ENCODE peak calls at places on chromosomes 13 and 19, in eight cellular contexts. X is DND-41; P is CD8-positive, alpha-beta T cell; C is left ventricle myocardium inferior; H is fibroblast of the aortic adventitia; O is right cardiac atrium; D is K562; V is A549. K is an unnamed sample.

GRCh38 chr19:35213678-35214632 is 14.6 kb downstream of the FAM187B start:
- DNase-seq in H (peak), V (peak), D (no peak), O (peak), C (peak), X (peak), P (peak), K (peak)

GRCh38 chr19:14003279-14004051 is 2.7 kb downstream of the RFX1 start:
- DNase-seq in D (no peak), O (no peak), H (peak), X (no peak), P (no peak), C (peak), V (no peak), K (no peak)

GRCh38 chr13:63448654-63449053 is 2033.0 kb upstream of the PCDH20 start:
- DNase-seq in P (no peak), C (no peak), V (no peak), X (no peak), D (no peak), O (no peak), H (no peak), K (no peak)

GRCh38 chr13:50543767-50544166 is 299.7 kb downstream of the DLEU7 start:
- DNase-seq in V (no peak), H (peak), D (no peak), X (no peak), C (no peak), P (no peak), O (peak), K (peak)

GRCh38 chr13:45180303-45180702 is 20.5 kb downstream of the KCTD4 start:
- DNase-seq in V (no peak), H (no peak), O (no peak), P (no peak), X (no peak), D (no peak), C (no peak), K (no peak)

GRCh38 chr19:5436948-5437306 is 18.3 kb upstream of the ZNRF4 start:
- DNase-seq in C (no peak), D (no peak), P (no peak), O (no peak), X (no peak), V (no peak), H (no peak), K (no peak)

GRCh38 chr13:108200781-108201398 is 14.4 kb downstream of the LIG4 start:
- DNase-seq in H (no peak), D (no peak), V (no peak), C (no peak), P (no peak), O (no peak), X (no peak), K (no peak)

GRCh38 chr19:52735734-52736133 is 890 bp upstream of the ZNF611 start:
- DNase-seq in P (no peak), C (peak), D (no peak), H (peak), V (no peak), O (peak), X (peak), K (no peak)

GRCh38 chr13:100872761-100873160 is 198.2 kb upstream of the TMTC4 start:
- DNase-seq in V (no peak), C (no peak), X (no peak), H (no peak), O (no peak), P (no peak), D (no peak), K (peak)

GRCh38 chr19:48964205-48965032 is 690 bp upstream of the FTL start:
- DNase-seq in O (no peak), X (no peak), P (no peak), D (no peak), V (peak), H (peak), C (peak), K (no peak)

GRCh38 chr19:54533476-54533875 is 30.8 kb downstream of the LAIR2 start:
- DNase-seq in V (no peak), O (no peak), D (no peak), H (no peak), X (no peak), C (no peak), P (no peak), K (no peak)

GRCh38 chr19:32258167-32258566 is 87.2 kb upstream of the ZNF507 start:
- DNase-seq in D (no peak), H (no peak), P (no peak), V (no peak), O (no peak), X (no peak), C (no peak), K (no peak)

GRCh38 chr13:29704648-29705047 is 109.2 kb upstream of the SLC7A1 start:
- DNase-seq in P (no peak), X (no peak), D (no peak), C (peak), H (no peak), V (no peak), O (no peak), K (peak)

GRCh38 chr19:3538965-3539742 is at the start of gene TEKTIP1:
- DNase-seq in D (peak), P (no peak), H (no peak), X (no peak), V (peak), O (no peak), C (no peak), K (no peak)

GRCh38 chr19:28883241-28883693 is 329.7 kb downstream of the UQCRFS1 start:
- DNase-seq in V (no peak), O (no peak), H (peak), P (no peak), D (no peak), X (no peak), C (peak), K (peak)

GRCh38 chr13:113535381-113535781 is 44.9 kb upstream of the DCUN1D2 start:
- DNase-seq in D (no peak), H (no peak), C (no peak), O (no peak), P (no peak), X (no peak), V (no peak), K (no peak)

GRCh38 chr13:38777347-38778107 is 90.7 kb downstream of the FREM2 start:
- DNase-seq in O (no peak), H (no peak), V (no peak), D (no peak), C (no peak), P (no peak), X (no peak), K (no peak)

GRCh38 chr13:66803013-66803739 is 427.0 kb downstream of the PCDH9 start:
- DNase-seq in C (no peak), V (no peak), P (no peak), O (no peak), D (no peak), X (no peak), H (no peak), K (no peak)

GRCh38 chr19:4867534-4868285 is at the start of gene PLIN3:
- DNase-seq in V (peak), X (peak), D (peak), C (peak), H (peak), P (peak), O (peak), K (peak)

GRCh38 chr19:939439-939838 is 13.6 kb downstream of the ARID3A start:
- DNase-seq in V (no peak), H (no peak), C (no peak), P (no peak), X (no peak), O (no peak), D (no peak), K (no peak)

GRCh38 chr19:939922-940321 is 14.1 kb downstream of the ARID3A start:
- DNase-seq in O (no peak), P (no peak), X (no peak), C (no peak), D (no peak), H (no peak), V (no peak), K (no peak)

GRCh38 chr19:940591-941291 is 14.9 kb downstream of the ARID3A start:
- DNase-seq in V (peak), O (peak), C (peak), X (no peak), H (peak), D (no peak), P (peak), K (peak)

GRCh38 chr19:942133-942645 is 16.4 kb downstream of the ARID3A start:
- DNase-seq in V (no peak), C (no peak), P (no peak), H (no peak), D (no peak), O (no peak), X (no peak), K (no peak)

GRCh38 chr19:941292-942132 is 15.7 kb downstream of the ARID3A start:
- DNase-seq in C (no peak), V (no peak), X (no peak), P (no peak), H (no peak), D (no peak), O (no peak), K (no peak)
- H3K4me3 ChIP-seq in C (peak), V (peak), X (no peak), P (peak), H (peak), D (no peak), O (no peak), K (peak)

GRCh38 chr19:24078688-24079087 is 8.3 kb upstream of the ZNF254 start:
- DNase-seq in D (no peak), O (no peak), V (no peak), C (no peak), X (no peak), P (no peak), H (no peak), K (no peak)
- H3K4me3 ChIP-seq in D (no peak), O (no peak), V (no peak), C (no peak), X (no peak), P (no peak), H (no peak), K (no peak)

DNA sequence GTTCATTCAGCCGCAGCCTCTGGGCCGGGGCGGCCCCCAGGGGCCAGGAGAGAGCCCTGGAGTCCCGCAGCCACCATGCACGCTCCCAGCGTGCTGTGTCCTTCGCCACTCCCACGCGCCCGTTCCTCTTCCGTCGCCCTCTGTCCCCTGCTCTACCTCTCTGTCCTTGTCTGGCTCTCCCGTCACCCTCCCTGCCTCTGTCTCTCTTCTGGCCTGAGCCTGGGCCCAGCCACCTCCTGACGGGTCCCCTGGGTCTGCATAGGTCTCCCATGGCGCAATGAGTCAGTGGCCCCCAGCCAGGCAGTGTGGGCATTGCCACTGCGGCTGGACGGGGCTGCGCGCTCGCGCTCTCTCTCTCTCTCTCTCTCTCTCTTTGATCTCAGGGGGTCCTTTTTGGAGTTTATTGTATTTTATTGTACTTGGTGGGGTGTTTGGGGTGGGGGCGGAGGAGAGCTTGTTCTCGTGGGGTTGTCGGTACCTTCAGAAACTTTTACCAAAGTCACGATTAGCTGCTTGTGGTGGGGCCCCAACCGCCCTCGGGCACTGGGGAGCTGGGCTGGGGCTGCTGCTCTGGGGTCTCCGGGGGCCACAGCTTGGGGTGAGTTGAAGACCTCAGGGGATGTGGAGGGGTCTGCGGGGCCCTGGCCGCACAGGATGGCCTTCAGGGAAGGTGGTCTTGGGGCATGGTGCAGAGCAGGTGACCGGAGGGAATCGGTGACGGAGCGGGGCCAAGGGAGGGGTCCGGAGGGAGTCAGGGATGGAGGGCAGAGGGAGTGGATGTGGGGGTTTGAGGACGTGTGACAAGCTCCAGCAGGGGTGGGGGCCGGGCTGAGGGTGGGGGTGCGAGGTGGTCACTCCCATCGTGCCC is 1.7 kb upstream of the TGFBR3L start:
- DNase-seq in D (no peak), H (no peak), X (no peak), C (no peak), P (no peak), V (no peak), O (peak), K (no peak)
- H3K4me3 ChIP-seq in D (no peak), H (no peak), X (no peak), C (no peak), P (no peak), V (no peak), O (no peak), K (no peak)

GRCh38 chr19:33876192-33876591 is 79.5 kb downstream of the KCTD15 start:
- DNase-seq in O (no peak), C (no peak), X (no peak), V (no peak), D (no peak), P (no peak), H (no peak), K (no peak)

GRCh38 chr19:33878912-33879810 is 82.5 kb downstream of the KCTD15 start:
- DNase-seq in C (no peak), D (no peak), P (no peak), O (no peak), V (no peak), H (no peak), X (no peak), K (no peak)

GRCh38 chr19:33876619-33877018 is 79.9 kb downstream of the KCTD15 start:
- DNase-seq in P (no peak), D (no peak), C (no peak), H (no peak), V (no peak), X (no peak), O (no peak), K (no peak)

GRCh38 chr19:33878136-33878535 is 81.5 kb downstream of the KCTD15 start:
- DNase-seq in O (no peak), C (no peak), P (no peak), V (no peak), D (no peak), H (no peak), X (no peak), K (no peak)

GRCh38 chr19:33879818-33880575 is 83.3 kb downstream of the KCTD15 start:
- DNase-seq in H (no peak), X (no peak), O (peak), V (no peak), C (peak), D (no peak), P (no peak), K (no peak)
- H3K4me3 ChIP-seq in H (no peak), X (no peak), O (no peak), V (no peak), C (no peak), D (no peak), P (no peak), K (no peak)

DNA sequence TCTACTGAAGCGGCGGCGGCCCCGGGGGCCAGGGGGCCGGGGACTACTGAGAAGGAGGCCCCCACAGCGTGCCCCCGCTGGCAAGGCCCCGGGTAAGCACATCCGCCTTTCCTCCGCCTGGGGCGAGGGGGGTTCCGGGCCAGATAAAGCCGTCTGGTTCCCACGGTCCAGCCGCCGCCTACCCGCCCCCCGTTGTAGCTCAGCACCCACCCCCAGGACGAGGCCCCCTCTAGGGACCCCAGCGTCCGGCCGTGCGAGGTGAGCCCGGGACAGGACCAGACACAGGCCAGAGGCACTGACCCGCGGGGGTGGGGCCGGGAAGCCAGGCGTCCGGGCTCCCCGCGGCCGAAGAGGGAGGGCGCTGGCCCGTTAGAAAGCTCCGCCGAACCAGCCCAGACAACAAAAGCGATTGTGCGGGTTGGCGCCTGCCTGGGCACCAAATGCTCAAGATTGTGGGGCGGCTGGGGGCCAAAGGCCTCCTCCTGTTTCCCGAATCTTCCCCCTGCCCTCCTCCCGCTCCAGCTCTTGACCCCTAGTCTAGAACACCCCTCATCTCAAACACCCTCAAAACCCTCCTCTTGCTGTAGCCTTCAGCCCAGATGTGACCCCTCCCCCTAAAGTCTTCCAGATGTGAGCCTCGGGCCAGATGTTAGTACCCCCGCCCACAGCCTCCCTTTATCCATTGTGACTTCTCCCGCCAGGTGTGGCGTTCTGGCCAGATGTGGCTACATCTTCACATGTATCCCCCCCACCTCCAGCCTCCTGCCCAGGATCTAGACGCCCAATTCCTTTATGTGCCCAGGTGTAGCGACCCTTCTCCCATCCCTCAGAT is 867 bp upstream of the LTBP4 start:
- DNase-seq in V (no peak), D (no peak), H (no peak), O (peak), C (peak), P (no peak), X (no peak), K (no peak)
- H3K4me3 ChIP-seq in V (no peak), D (no peak), H (no peak), O (peak), C (peak), P (no peak), X (no peak), K (no peak)

GRCh38 chr19:7351861-7352260 is 3.1 kb downstream of the ARHGEF18 start:
- DNase-seq in D (no peak), O (no peak), V (no peak), P (no peak), H (no peak), X (no peak), C (no peak), K (no peak)

GRCh38 chr19:7349961-7350711 is 1.4 kb downstream of the ARHGEF18 start:
- DNase-seq in H (no peak), X (peak), O (no peak), D (no peak), P (peak), V (no peak), C (no peak), K (no peak)

GRCh38 chr19:7349231-7349591 is 474 bp downstream of the ARHGEF18 start:
- DNase-seq in C (no peak), D (no peak), O (no peak), V (no peak), X (no peak), H (no peak), P (no peak), K (no peak)

GRCh38 chr19:7346488-7346971 is 2.2 kb upstream of the ARHGEF18 start:
- DNase-seq in H (no peak), P (no peak), O (no peak), D (no peak), V (no peak), C (no peak), X (no peak), K (no peak)

DNA sequence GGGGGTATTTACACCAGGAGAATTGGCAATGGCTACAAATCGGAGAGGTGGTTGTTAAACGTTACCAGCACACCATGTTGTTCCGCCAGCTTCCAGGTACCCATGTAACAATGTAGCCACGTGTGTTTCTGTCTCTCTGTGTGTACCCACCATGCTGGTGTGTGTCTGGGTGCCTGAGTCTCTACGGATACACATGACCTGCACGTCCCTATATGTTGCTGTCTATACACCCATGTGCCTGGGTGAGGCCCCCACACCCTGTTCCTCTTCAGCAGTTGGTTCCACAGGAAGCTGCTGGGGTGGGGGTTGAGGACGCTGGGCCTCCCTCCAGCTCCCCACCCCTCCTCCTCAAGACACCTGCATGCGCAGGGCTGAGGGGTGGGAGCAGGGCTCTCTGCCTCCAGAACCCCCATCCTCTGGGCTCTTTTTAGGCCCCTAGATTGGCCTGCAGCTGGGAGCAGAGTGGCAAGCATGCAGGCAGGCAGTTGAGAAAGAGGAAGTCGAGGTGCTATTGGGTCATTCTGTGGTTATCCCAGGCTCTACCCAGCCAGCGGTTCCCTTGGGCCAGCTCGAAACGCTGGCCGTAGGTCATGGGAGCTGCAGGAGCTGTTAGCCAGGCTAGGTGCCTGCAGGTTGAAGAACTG is at the start of gene ARHGEF18:
- DNase-seq in O (peak), C (peak), X (peak), P (peak), H (no peak), D (no peak), V (no peak), K (no peak)
- H3K4me3 ChIP-seq in O (no peak), C (no peak), X (no peak), P (peak), H (no peak), D (no peak), V (no peak), K (no peak)

DNA sequence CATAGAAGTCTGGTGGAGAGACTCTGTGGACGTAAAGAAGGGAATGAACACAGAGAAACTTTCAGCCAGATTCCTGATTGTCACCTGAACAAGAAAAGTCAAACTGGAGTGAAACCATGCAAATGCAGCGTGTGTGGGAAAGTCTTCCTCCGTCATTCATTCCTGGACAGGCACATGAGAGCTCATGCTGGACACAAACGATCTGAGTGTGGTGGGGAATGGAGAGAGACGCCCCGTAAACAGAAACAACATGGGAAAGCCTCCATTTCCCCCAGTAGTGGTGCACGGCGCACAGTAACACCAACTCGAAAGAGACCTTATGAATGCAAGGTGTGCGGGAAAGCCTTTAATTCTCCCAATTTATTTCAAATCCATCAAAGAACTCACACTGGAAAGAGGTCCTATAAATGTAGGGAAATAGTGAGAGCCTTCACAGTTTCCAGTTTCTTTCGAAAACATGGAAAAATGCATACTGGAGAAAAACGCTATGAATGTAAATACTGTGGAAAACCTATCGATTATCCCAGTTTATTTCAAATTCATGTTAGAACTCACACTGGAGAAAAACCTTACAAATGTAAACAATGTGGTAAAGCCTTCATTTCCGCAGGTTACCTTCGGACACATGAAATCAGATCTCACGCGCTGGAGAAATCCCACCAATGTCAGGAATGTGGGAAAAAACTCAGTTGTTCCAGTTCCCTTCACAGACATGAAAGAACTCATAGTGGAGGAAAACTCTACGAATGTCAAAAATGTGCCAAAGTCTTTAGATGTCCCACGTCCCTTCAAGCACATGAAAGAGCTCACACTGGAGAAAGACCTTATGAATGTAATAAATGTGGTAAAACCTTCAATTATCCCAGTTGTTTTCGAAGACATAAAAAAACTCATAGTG is 10.8 kb downstream of the ZNF101 start:
- DNase-seq in C (no peak), V (no peak), H (no peak), D (no peak), O (no peak), X (no peak), P (no peak), K (no peak)
- H3K4me3 ChIP-seq in C (no peak), V (no peak), H (no peak), D (no peak), O (no peak), X (no peak), P (peak), K (no peak)

K was measured in MG63.